ENCODE peak calls at places on chromosomes 5 and 9, in ten cellular contexts. L, D, Q, R, Z, A, I, G, B and K are unnamed samples.

GRCh38 chr9:3526166-3526902 is 533 bp upstream of the RFX3 start:
- DNase-seq in L (peak), D (peak), Q (peak), R (peak), Z (peak), A (peak), I (peak), G (peak), B (peak), K (peak)

GRCh38 chr5:1793301-1793740 is 6.3 kb downstream of the MRPL36 start:
- DNase-seq in L (no peak), D (peak), Q (no peak), R (no peak), Z (no peak), A (no peak), I (no peak), G (no peak), B (peak), K (no peak)

GRCh38 chr9:12921621-12922020 is 146.8 kb downstream of the LURAP1L start:
- DNase-seq in L (no peak), D (no peak), Q (no peak), R (no peak), Z (no peak), A (no peak), I (no peak), G (no peak), B (no peak), K (no peak)

GRCh38 chr5:74772359-74772758 is 5.3 kb downstream of the NSA2 start:
- DNase-seq in L (no peak), D (no peak), Q (no peak), R (no peak), Z (no peak), A (no peak), I (no peak), G (no peak), B (peak), K (no peak)

GRCh38 chr5:60435808-60436207 is 264.2 kb downstream of the DEPDC1B start:
- DNase-seq in L (no peak), D (no peak), Q (no peak), R (no peak), Z (no peak), A (no peak), I (no peak), G (no peak), B (no peak), K (no peak)

GRCh38 chr9:111108946-111109345 is 70.7 kb upstream of the LPAR1 start:
- DNase-seq in L (no peak), D (no peak), Q (no peak), R (no peak), Z (no peak), A (no peak), I (peak), G (no peak), B (peak), K (no peak)

GRCh38 chr5:172788771-172789686 is 18.0 kb upstream of the DUSP1 start:
- DNase-seq in L (peak), D (peak), Q (peak), R (no peak), Z (peak), A (peak), I (no peak), G (no peak), B (no peak), K (no peak)

GRCh38 chr9:131951905-131952304 is 127.8 kb downstream of the MED27 start:
- DNase-seq in L (peak), D (no peak), Q (no peak), R (no peak), Z (peak), A (peak), I (no peak), G (no peak), B (peak), K (peak)

GRCh38 chr9:23644326-23644725 is 181.7 kb downstream of the ELAVL2 start:
- DNase-seq in L (no peak), D (no peak), Q (no peak), R (no peak), Z (no peak), A (no peak), I (no peak), G (no peak), B (no peak), K (no peak)

GRCh38 chr5:122195784-122196394 is 66.5 kb downstream of the ZNF474 start:
- DNase-seq in L (no peak), D (no peak), Q (no peak), R (no peak), Z (peak), A (no peak), I (no peak), G (peak), B (peak), K (no peak)

GRCh38 chr9:89923961-89924504 is 319.2 kb downstream of the GADD45G start:
- DNase-seq in L (no peak), D (peak), Q (no peak), R (no peak), Z (peak), A (no peak), I (no peak), G (no peak), B (no peak), K (no peak)

GRCh38 chr9:23590601-23591000 is 235.4 kb downstream of the ELAVL2 start:
- DNase-seq in L (no peak), D (no peak), Q (no peak), R (no peak), Z (no peak), A (no peak), I (no peak), G (no peak), B (no peak), K (no peak)

GRCh38 chr5:81183811-81184748 is 49.0 kb upstream of the CKMT2 start:
- DNase-seq in L (no peak), D (no peak), Q (no peak), R (no peak), Z (no peak), A (no peak), I (no peak), G (no peak), B (no peak), K (no peak)

GRCh38 chr9:5470816-5471215 is 20.5 kb downstream of the CD274 start:
- DNase-seq in L (no peak), D (no peak), Q (no peak), R (no peak), Z (no peak), A (no peak), I (no peak), G (no peak), B (no peak), K (no peak)

GRCh38 chr9:93143830-93144530 is 9.9 kb upstream of the NINJ1 start:
- DNase-seq in L (peak), D (no peak), Q (no peak), R (no peak), Z (no peak), A (no peak), I (no peak), G (no peak), B (no peak), K (peak)

GRCh38 chr5:179378441-179379271 is 33.4 kb upstream of the ADAMTS2 start:
- DNase-seq in L (no peak), D (no peak), Q (no peak), R (no peak), Z (no peak), A (no peak), I (no peak), G (no peak), B (peak), K (no peak)

GRCh38 chr9:38622083-38622674 is 1.8 kb upstream of the ANKRD18A start:
- DNase-seq in L (peak), D (no peak), Q (no peak), R (no peak), Z (peak), A (peak), I (peak), G (no peak), B (no peak), K (peak)

GRCh38 chr5:122942164-122942914 is 94.2 kb downstream of the PPIC start:
- DNase-seq in L (no peak), D (no peak), Q (no peak), R (no peak), Z (no peak), A (no peak), I (no peak), G (no peak), B (peak), K (no peak)

GRCh38 chr9:91857291-91857781 is 92.7 kb downstream of the ROR2 start:
- DNase-seq in L (no peak), D (no peak), Q (no peak), R (no peak), Z (no peak), A (no peak), I (no peak), G (no peak), B (no peak), K (no peak)

GRCh38 chr9:38160613-38161215 is 91.7 kb upstream of the SHB start:
- DNase-seq in L (peak), D (peak), Q (peak), R (peak), Z (peak), A (peak), I (peak), G (peak), B (peak), K (no peak)

GRCh38 chr5:108924457-108924961 is 176.8 kb downstream of the FER start:
- DNase-seq in L (no peak), D (no peak), Q (no peak), R (no peak), Z (no peak), A (no peak), I (no peak), G (peak), B (no peak), K (no peak)

GRCh38 chr9:128340691-128341434 is 536 bp downstream of the SLC27A4 start:
- DNase-seq in L (no peak), D (no peak), Q (no peak), R (no peak), Z (peak), A (no peak), I (peak), G (no peak), B (peak), K (no peak)

GRCh38 chr9:127866535-127866934 is 10.9 kb downstream of the AK1 start:
- DNase-seq in L (no peak), D (no peak), Q (no peak), R (no peak), Z (peak), A (no peak), I (no peak), G (no peak), B (no peak), K (no peak)

GRCh38 chr9:129568560-129569505 is 52.1 kb downstream of the C9orf50 start:
- DNase-seq in L (peak), D (peak), Q (peak), R (no peak), Z (peak), A (peak), I (no peak), G (no peak), B (peak), K (peak)

GRCh38 chr9:6911901-6912650 is 154.3 kb downstream of the KDM4C start:
- DNase-seq in L (no peak), D (no peak), Q (no peak), R (no peak), Z (no peak), A (no peak), I (no peak), G (no peak), B (no peak), K (no peak)

GRCh38 chr9:27407966-27408365 is 111.0 kb upstream of the EQTN start:
- DNase-seq in L (no peak), D (no peak), Q (no peak), R (no peak), Z (no peak), A (no peak), I (no peak), G (no peak), B (peak), K (no peak)

GRCh38 chr5:173538018-173538417 is 78.4 kb downstream of the BOD1 start:
- DNase-seq in L (peak), D (no peak), Q (no peak), R (no peak), Z (no peak), A (no peak), I (no peak), G (no peak), B (no peak), K (no peak)

GRCh38 chr5:65479527-65479926 is 2.2 kb downstream of the ADAMTS6 start:
- DNase-seq in L (no peak), D (no peak), Q (no peak), R (no peak), Z (no peak), A (no peak), I (no peak), G (no peak), B (no peak), K (no peak)
- H3K4me3 ChIP-seq in L (peak), D (no peak), Q (no peak), R (no peak), Z (peak), A (no peak), I (no peak), G (no peak), B (peak), K (peak)

GRCh38 chr9:134366223-134367031 is 40.2 kb downstream of the RXRA start:
- DNase-seq in L (peak), D (peak), Q (peak), R (peak), Z (peak), A (peak), I (peak), G (no peak), B (peak), K (peak)
- TF ChIP-seq CTCF in L (no peak), D (no peak), Q (no peak), R (no peak), Z (peak), A (no peak), I (no peak), G (no peak), B (no peak), K (no peak)

GRCh38 chr9:76894198-76894597 is 11.7 kb downstream of the PRUNE2 start:
- DNase-seq in L (no peak), D (no peak), Q (no peak), R (no peak), Z (no peak), A (no peak), I (no peak), G (no peak), B (no peak), K (peak)
- H3K27ac ChIP-seq in L (no peak), D (no peak), Q (no peak), R (no peak), Z (no peak), A (no peak), I (no peak), G (no peak), B (no peak), K (peak)

DNA sequence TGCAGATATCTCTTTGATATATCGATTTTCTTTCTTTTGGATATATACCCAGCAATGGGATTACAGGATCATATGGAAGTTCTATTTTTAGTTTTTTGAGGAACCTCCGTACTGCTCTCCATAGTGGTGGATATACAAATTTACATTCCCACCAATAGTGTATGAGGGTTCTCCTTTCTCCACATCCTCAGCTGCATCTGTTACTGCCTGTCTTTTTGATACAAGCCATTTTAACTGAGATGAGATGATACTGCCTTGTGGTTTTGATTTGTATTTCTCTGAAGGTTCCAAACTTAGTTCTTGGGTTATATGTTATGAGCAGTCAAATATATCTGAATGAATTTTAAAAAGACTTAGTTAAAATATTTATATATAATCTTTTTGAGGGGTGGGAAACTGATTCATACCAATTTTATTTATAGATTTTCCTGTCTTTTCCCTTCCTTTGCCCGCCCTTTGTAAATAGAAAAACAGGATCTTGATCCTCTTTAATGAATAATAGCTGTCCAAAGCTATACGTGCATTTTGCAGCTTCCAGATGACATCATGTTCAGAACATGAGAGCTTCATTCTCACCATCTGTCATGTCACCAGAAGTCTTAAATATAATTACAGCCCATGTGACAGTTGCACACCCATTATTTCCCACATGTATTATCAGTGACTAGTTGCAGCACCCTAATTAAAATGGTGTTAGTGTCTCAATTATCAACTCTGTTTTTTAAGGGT is 6.2 kb upstream of the ARHGEF28 start:
- DNase-seq in L (no peak), D (no peak), Q (no peak), R (no peak), Z (no peak), A (no peak), I (no peak), G (no peak), B (no peak), K (no peak)
- H3K4me3 ChIP-seq in L (no peak), D (no peak), Q (no peak), R (no peak), Z (no peak), A (no peak), I (no peak), G (no peak), B (no peak), K (no peak)

GRCh38 chr5:139385061-139385889 is 2.2 kb upstream of the SLC23A1 start:
- DNase-seq in L (no peak), D (no peak), Q (no peak), R (no peak), Z (no peak), A (no peak), I (peak), G (no peak), B (no peak), K (no peak)
- TF ChIP-seq CTCF in L (peak), D (no peak), Q (peak), R (no peak), Z (no peak), A (no peak), I (no peak), G (no peak), B (no peak), K (no peak)

DNA sequence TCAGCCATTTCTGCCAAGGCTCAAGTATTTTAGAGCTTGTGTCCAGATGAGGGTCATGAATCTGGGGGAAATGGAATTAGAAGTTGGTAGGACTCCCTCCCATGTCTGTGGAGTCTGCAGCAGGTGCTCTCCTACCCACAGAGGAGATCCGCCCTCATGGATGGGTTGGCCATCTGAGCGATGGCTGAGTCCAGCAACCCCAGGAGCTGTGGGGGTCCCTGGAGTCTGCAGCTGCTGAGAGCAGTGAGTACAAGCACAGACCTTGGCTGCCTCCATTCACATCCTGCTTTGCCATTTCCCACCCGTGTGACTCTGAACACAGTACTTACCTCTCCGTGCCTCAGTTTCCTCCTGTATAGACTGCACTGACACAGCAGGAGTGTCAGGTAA is 25.8 kb upstream of the SYNPO start:
- DNase-seq in L (peak), D (peak), Q (no peak), R (no peak), Z (no peak), A (no peak), I (no peak), G (no peak), B (no peak), K (no peak)
- H3K27ac ChIP-seq in L (peak), D (no peak), Q (peak), R (peak), Z (peak), A (peak), I (no peak), G (no peak), B (no peak), K (peak)

GRCh38 chr9:126721531-126722098 is 83.2 kb upstream of the ZBTB43 start:
- DNase-seq in L (no peak), D (no peak), Q (no peak), R (no peak), Z (peak), A (peak), I (no peak), G (no peak), B (no peak), K (no peak)
- H3K4me3 ChIP-seq in L (no peak), D (no peak), Q (peak), R (no peak), Z (no peak), A (no peak), I (no peak), G (peak), B (no peak), K (no peak)